ENCODE peak calls at places on chromosomes 6 and 20, in eight cellular contexts. One of them, this sample, is unnamed.

GRCh38 chr6:71289039-71289801 is 609 bp downstream of the OGFRL1 start:
- DNase-seq in tibial nerve: peak
- DNase-seq in HepG2: no peak
- DNase-seq in H1: no peak
- DNase-seq in sigmoid colon: peak
- DNase-seq in transverse colon: peak
- DNase-seq in stomach: no peak
- DNase-seq in A549: peak
- DNase-seq in this sample: peak

GRCh38 chr6:36125575-36125974 is 4.7 kb upstream of the MAPK13 start:
- DNase-seq in A549: no peak
- DNase-seq in transverse colon: no peak
- DNase-seq in sigmoid colon: no peak
- DNase-seq in HepG2: no peak
- DNase-seq in tibial nerve: no peak
- DNase-seq in H1: no peak
- DNase-seq in stomach: no peak
- DNase-seq in this sample: no peak

GRCh38 chr6:153074761-153075160 is 56.3 kb downstream of the RGS17 start:
- DNase-seq in tibial nerve: no peak
- DNase-seq in H1: no peak
- DNase-seq in A549: no peak
- DNase-seq in sigmoid colon: no peak
- DNase-seq in transverse colon: no peak
- DNase-seq in stomach: no peak
- DNase-seq in HepG2: no peak
- DNase-seq in this sample: no peak

GRCh38 chr20:32227744-32228688 is 20.3 kb downstream of the POFUT1 start:
- DNase-seq in tibial nerve: no peak
- DNase-seq in transverse colon: peak
- DNase-seq in stomach: peak
- DNase-seq in H1: no peak
- DNase-seq in HepG2: no peak
- DNase-seq in sigmoid colon: no peak
- DNase-seq in A549: no peak
- DNase-seq in this sample: no peak

GRCh38 chr6:34511214-34511922 is 44.8 kb downstream of the SPDEF start:
- DNase-seq in transverse colon: no peak
- DNase-seq in tibial nerve: no peak
- DNase-seq in A549: no peak
- DNase-seq in stomach: no peak
- DNase-seq in sigmoid colon: no peak
- DNase-seq in H1: no peak
- DNase-seq in HepG2: no peak
- DNase-seq in this sample: no peak

GRCh38 chr20:34165246-34165645 is 53.2 kb upstream of the EIF2S2 start:
- DNase-seq in H1: no peak
- DNase-seq in HepG2: no peak
- DNase-seq in transverse colon: no peak
- DNase-seq in stomach: no peak
- DNase-seq in A549: no peak
- DNase-seq in sigmoid colon: no peak
- DNase-seq in tibial nerve: no peak
- DNase-seq in this sample: no peak

GRCh38 chr6:111791415-111791814 is 81.8 kb downstream of the FYN start:
- DNase-seq in H1: no peak
- DNase-seq in stomach: no peak
- DNase-seq in A549: no peak
- DNase-seq in transverse colon: no peak
- DNase-seq in HepG2: no peak
- DNase-seq in tibial nerve: no peak
- DNase-seq in sigmoid colon: no peak
- DNase-seq in this sample: no peak

GRCh38 chr6:82924799-82925535 is 140.7 kb downstream of the UBE3D start:
- DNase-seq in stomach: no peak
- DNase-seq in H1: no peak
- DNase-seq in HepG2: no peak
- DNase-seq in A549: no peak
- DNase-seq in sigmoid colon: no peak
- DNase-seq in transverse colon: no peak
- DNase-seq in tibial nerve: no peak
- DNase-seq in this sample: no peak

GRCh38 chr6:106141441-106142237 is 55.5 kb downstream of the PRDM1 start:
- DNase-seq in sigmoid colon: no peak
- DNase-seq in A549: no peak
- DNase-seq in transverse colon: peak
- DNase-seq in H1: no peak
- DNase-seq in stomach: no peak
- DNase-seq in tibial nerve: no peak
- DNase-seq in HepG2: no peak
- DNase-seq in this sample: no peak

GRCh38 chr6:133392641-133393040 is 151.5 kb downstream of the EYA4 start:
- DNase-seq in sigmoid colon: no peak
- DNase-seq in stomach: no peak
- DNase-seq in transverse colon: no peak
- DNase-seq in HepG2: no peak
- DNase-seq in tibial nerve: no peak
- DNase-seq in H1: no peak
- DNase-seq in A549: no peak
- DNase-seq in this sample: no peak

GRCh38 chr6:17867880-17868279 is 119.6 kb downstream of the KIF13A start:
- DNase-seq in A549: no peak
- DNase-seq in sigmoid colon: no peak
- DNase-seq in HepG2: peak
- DNase-seq in transverse colon: no peak
- DNase-seq in stomach: no peak
- DNase-seq in tibial nerve: no peak
- DNase-seq in H1: no peak
- DNase-seq in this sample: no peak

GRCh38 chr6:98833101-98834059 is 994 bp upstream of the POU3F2 start:
- DNase-seq in A549: peak
- DNase-seq in stomach: no peak
- DNase-seq in HepG2: no peak
- DNase-seq in tibial nerve: no peak
- DNase-seq in transverse colon: no peak
- DNase-seq in sigmoid colon: peak
- DNase-seq in H1: no peak
- DNase-seq in this sample: peak

GRCh38 chr6:139533573-139534471 is 159.4 kb upstream of the CITED2 start:
- DNase-seq in stomach: peak
- DNase-seq in A549: peak
- DNase-seq in H1: no peak
- DNase-seq in tibial nerve: no peak
- DNase-seq in HepG2: no peak
- DNase-seq in sigmoid colon: no peak
- DNase-seq in transverse colon: peak
- DNase-seq in this sample: no peak

GRCh38 chr6:52049252-52050050 is 38.0 kb downstream of the PKHD1 start:
- DNase-seq in A549: peak
- DNase-seq in HepG2: peak
- DNase-seq in transverse colon: no peak
- DNase-seq in stomach: no peak
- DNase-seq in tibial nerve: no peak
- DNase-seq in sigmoid colon: no peak
- DNase-seq in H1: no peak
- DNase-seq in this sample: no peak

GRCh38 chr6:135159531-135159930 is 21.6 kb upstream of the MYB start:
- DNase-seq in HepG2: no peak
- DNase-seq in A549: no peak
- DNase-seq in sigmoid colon: no peak
- DNase-seq in tibial nerve: no peak
- DNase-seq in transverse colon: no peak
- DNase-seq in H1: no peak
- DNase-seq in stomach: no peak
- DNase-seq in this sample: no peak

GRCh38 chr20:2131366-2131765 is 29.7 kb downstream of the STK35 start:
- DNase-seq in HepG2: no peak
- DNase-seq in transverse colon: no peak
- DNase-seq in H1: no peak
- DNase-seq in stomach: no peak
- DNase-seq in sigmoid colon: peak
- DNase-seq in A549: peak
- DNase-seq in tibial nerve: no peak
- DNase-seq in this sample: no peak

GRCh38 chr20:325889-326644 is 715 bp downstream of the SOX12 start:
- DNase-seq in HepG2: peak
- DNase-seq in tibial nerve: no peak
- DNase-seq in A549: peak
- DNase-seq in transverse colon: peak
- DNase-seq in sigmoid colon: peak
- DNase-seq in H1: no peak
- DNase-seq in stomach: peak
- DNase-seq in this sample: peak

GRCh38 chr20:59145926-59146800 is 17.5 kb upstream of the ZNF831 start:
- DNase-seq in HepG2: no peak
- DNase-seq in stomach: no peak
- DNase-seq in A549: no peak
- DNase-seq in tibial nerve: no peak
- DNase-seq in sigmoid colon: no peak
- DNase-seq in transverse colon: no peak
- DNase-seq in H1: no peak
- DNase-seq in this sample: no peak

GRCh38 chr6:7107578-7108195 is at the start of gene RREB1:
- DNase-seq in A549: peak
- DNase-seq in sigmoid colon: peak
- DNase-seq in tibial nerve: peak
- DNase-seq in HepG2: peak
- DNase-seq in transverse colon: peak
- DNase-seq in H1: no peak
- DNase-seq in stomach: peak
- DNase-seq in this sample: peak

GRCh38 chr6:30888472-30889137 is 4.3 kb downstream of the DDR1 start:
- DNase-seq in tibial nerve: no peak
- DNase-seq in transverse colon: no peak
- DNase-seq in HepG2: no peak
- DNase-seq in A549: no peak
- DNase-seq in sigmoid colon: no peak
- DNase-seq in H1: no peak
- DNase-seq in stomach: no peak
- DNase-seq in this sample: peak

GRCh38 chr6:146311079-146311478 is 232.6 kb upstream of the RAB32 start:
- DNase-seq in transverse colon: no peak
- DNase-seq in sigmoid colon: no peak
- DNase-seq in A549: no peak
- DNase-seq in HepG2: no peak
- DNase-seq in tibial nerve: no peak
- DNase-seq in H1: no peak
- DNase-seq in stomach: no peak
- DNase-seq in this sample: no peak

GRCh38 chr20:2101057-2101934 is at the start of gene STK35:
- DNase-seq in tibial nerve: no peak
- DNase-seq in A549: peak
- DNase-seq in H1: no peak
- DNase-seq in transverse colon: peak
- DNase-seq in HepG2: no peak
- DNase-seq in sigmoid colon: peak
- DNase-seq in stomach: no peak
- DNase-seq in this sample: peak

GRCh38 chr6:73309534-73309783 is 44.6 kb downstream of the DPPA5 start:
- DNase-seq in stomach: no peak
- DNase-seq in A549: no peak
- DNase-seq in transverse colon: no peak
- DNase-seq in H1: no peak
- DNase-seq in tibial nerve: no peak
- DNase-seq in sigmoid colon: no peak
- DNase-seq in HepG2: no peak
- DNase-seq in this sample: no peak
- TF ChIP-seq EP300 in stomach: no peak
- TF ChIP-seq EP300 in A549: no peak
- TF ChIP-seq EP300 in transverse colon: no peak
- TF ChIP-seq EP300 in H1: no peak
- TF ChIP-seq EP300 in tibial nerve: no peak
- TF ChIP-seq EP300 in sigmoid colon: no peak
- TF ChIP-seq EP300 in HepG2: no peak
- TF ChIP-seq EP300 in this sample: no peak

GRCh38 chr6:3068329-3069223 is at the start of gene RIPK1:
- DNase-seq in A549: peak
- DNase-seq in HepG2: peak
- DNase-seq in transverse colon: peak
- DNase-seq in tibial nerve: peak
- DNase-seq in sigmoid colon: peak
- DNase-seq in stomach: peak
- DNase-seq in H1: no peak
- DNase-seq in this sample: peak
- TF ChIP-seq EP300 in A549: no peak
- TF ChIP-seq EP300 in HepG2: no peak
- TF ChIP-seq EP300 in transverse colon: no peak
- TF ChIP-seq EP300 in tibial nerve: peak
- TF ChIP-seq EP300 in sigmoid colon: no peak
- TF ChIP-seq EP300 in stomach: no peak
- TF ChIP-seq EP300 in H1: no peak
- TF ChIP-seq EP300 in this sample: no peak

DNA sequence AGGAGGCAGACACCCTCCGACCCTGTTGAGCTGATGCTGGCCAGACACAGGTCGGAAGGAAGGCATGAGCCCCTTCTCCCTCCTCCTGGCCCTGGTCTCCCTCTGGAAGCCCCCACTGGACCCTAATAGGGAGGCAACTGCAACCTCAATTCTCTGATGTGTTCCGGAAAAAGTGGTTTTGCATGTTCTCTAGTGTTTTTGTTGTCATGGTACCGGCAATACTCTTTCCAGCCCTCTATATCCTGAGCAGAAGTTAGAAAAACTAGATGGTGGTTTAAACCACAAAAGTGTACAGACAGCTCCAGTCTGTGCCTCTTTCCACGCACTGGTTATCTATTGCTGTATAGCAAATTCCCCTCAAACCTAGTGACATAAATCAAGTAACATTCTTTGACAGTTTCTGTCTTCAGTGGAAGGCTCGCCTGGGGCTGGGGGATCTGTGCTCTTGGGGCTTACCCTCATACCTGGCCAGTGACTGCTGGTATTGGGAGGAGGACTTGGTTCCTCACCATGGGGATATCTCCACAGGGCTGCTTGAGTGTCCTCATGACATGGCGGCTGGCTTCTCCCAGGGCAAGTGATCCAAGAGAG is 37.0 kb downstream of the SYTL3 start:
- DNase-seq in HepG2: no peak
- DNase-seq in transverse colon: peak
- DNase-seq in stomach: no peak
- DNase-seq in A549: no peak
- DNase-seq in tibial nerve: no peak
- DNase-seq in H1: no peak
- DNase-seq in sigmoid colon: no peak
- DNase-seq in this sample: no peak
- TF ChIP-seq EP300 in HepG2: no peak
- TF ChIP-seq EP300 in transverse colon: no peak
- TF ChIP-seq EP300 in stomach: no peak
- TF ChIP-seq EP300 in A549: no peak
- TF ChIP-seq EP300 in tibial nerve: no peak
- TF ChIP-seq EP300 in H1: no peak
- TF ChIP-seq EP300 in sigmoid colon: no peak
- TF ChIP-seq EP300 in this sample: no peak

DNA sequence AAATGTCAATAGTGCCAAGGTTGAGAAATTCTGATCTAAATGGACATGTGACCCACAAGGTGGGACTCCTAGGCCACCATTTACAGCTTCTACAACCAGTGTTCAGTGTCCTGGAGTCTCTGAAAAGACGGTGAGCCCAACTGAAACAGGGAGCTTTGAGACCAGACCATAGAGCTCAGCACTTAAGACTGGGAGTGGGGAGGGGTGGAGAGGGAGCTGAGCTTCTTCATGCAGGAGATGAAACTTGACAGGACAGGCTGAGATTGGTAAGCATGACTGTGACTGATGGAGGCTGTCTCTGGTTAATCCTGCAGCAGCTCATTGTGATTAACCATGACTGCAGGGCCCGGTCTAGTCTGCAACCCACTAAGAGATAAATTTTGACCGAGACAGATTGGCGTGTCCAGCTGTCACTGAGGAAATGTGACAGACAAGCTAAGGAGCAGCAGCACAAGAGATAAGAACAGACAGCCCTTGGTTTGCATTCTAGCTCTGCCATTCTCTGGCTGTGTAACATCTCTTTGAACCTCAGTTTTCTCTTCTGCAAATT is 1.4 kb upstream of the AAR2 start:
- DNase-seq in sigmoid colon: peak
- DNase-seq in transverse colon: no peak
- DNase-seq in A549: no peak
- DNase-seq in tibial nerve: no peak
- DNase-seq in H1: no peak
- DNase-seq in stomach: no peak
- DNase-seq in HepG2: no peak
- DNase-seq in this sample: no peak
- TF ChIP-seq EP300 in sigmoid colon: no peak
- TF ChIP-seq EP300 in transverse colon: no peak
- TF ChIP-seq EP300 in A549: no peak
- TF ChIP-seq EP300 in tibial nerve: no peak
- TF ChIP-seq EP300 in H1: no peak
- TF ChIP-seq EP300 in stomach: no peak
- TF ChIP-seq EP300 in HepG2: no peak
- TF ChIP-seq EP300 in this sample: no peak